ENCODE peak calls at places on chromosomes 4 and X, in seven cellular contexts. One of them, this sample, is unnamed.

GRCh38 chr4:48484494-48485168 is 1.5 kb downstream of the SLC10A4 start:
- DNase-seq in fibroblast of lung: no peak
- DNase-seq in stimulated activated CD4-positive, alpha-beta T cell treated with anti-CD3 and anti-CD28 coated beads, Interleukin-4, amount 100 ng/mL, for 24 hours: no peak
- DNase-seq in H9: peak
- DNase-seq in hepatic stellate cell: no peak
- DNase-seq in NCI-H510A treated with DMSO at 0.1 percent for 48 hours: no peak
- DNase-seq in activated CD4-positive, alpha-beta T cell treated with anti-CD3 and anti-CD28 coated beads for 24 hours: no peak
- DNase-seq in this sample: no peak

GRCh38 chr4:8558080-8558960 is 21.9 kb upstream of the GPR78 start:
- DNase-seq in fibroblast of lung: peak
- DNase-seq in stimulated activated CD4-positive, alpha-beta T cell treated with anti-CD3 and anti-CD28 coated beads, Interleukin-4, amount 100 ng/mL, for 24 hours: no peak
- DNase-seq in H9: no peak
- DNase-seq in hepatic stellate cell: no peak
- DNase-seq in NCI-H510A treated with DMSO at 0.1 percent for 48 hours: no peak
- DNase-seq in activated CD4-positive, alpha-beta T cell treated with anti-CD3 and anti-CD28 coated beads for 24 hours: no peak
- DNase-seq in this sample: no peak

GRCh38 chr4:128955751-128956150 is 137.6 kb downstream of the SCLT1 start:
- DNase-seq in fibroblast of lung: no peak
- DNase-seq in stimulated activated CD4-positive, alpha-beta T cell treated with anti-CD3 and anti-CD28 coated beads, Interleukin-4, amount 100 ng/mL, for 24 hours: no peak
- DNase-seq in H9: no peak
- DNase-seq in hepatic stellate cell: no peak
- DNase-seq in NCI-H510A treated with DMSO at 0.1 percent for 48 hours: no peak
- DNase-seq in activated CD4-positive, alpha-beta T cell treated with anti-CD3 and anti-CD28 coated beads for 24 hours: no peak
- DNase-seq in this sample: no peak

GRCh38 chr4:11111876-11112275 is 316.8 kb downstream of the HS3ST1 start:
- DNase-seq in fibroblast of lung: no peak
- DNase-seq in stimulated activated CD4-positive, alpha-beta T cell treated with anti-CD3 and anti-CD28 coated beads, Interleukin-4, amount 100 ng/mL, for 24 hours: no peak
- DNase-seq in H9: no peak
- DNase-seq in hepatic stellate cell: no peak
- DNase-seq in NCI-H510A treated with DMSO at 0.1 percent for 48 hours: no peak
- DNase-seq in activated CD4-positive, alpha-beta T cell treated with anti-CD3 and anti-CD28 coated beads for 24 hours: no peak
- DNase-seq in this sample: no peak

GRCh38 chrX:275967-276587 is 5.1 kb upstream of the PLCXD1 start:
- DNase-seq in fibroblast of lung: peak
- DNase-seq in stimulated activated CD4-positive, alpha-beta T cell treated with anti-CD3 and anti-CD28 coated beads, Interleukin-4, amount 100 ng/mL, for 24 hours: peak
- DNase-seq in H9: peak
- DNase-seq in hepatic stellate cell: peak
- DNase-seq in NCI-H510A treated with DMSO at 0.1 percent for 48 hours: no peak
- DNase-seq in activated CD4-positive, alpha-beta T cell treated with anti-CD3 and anti-CD28 coated beads for 24 hours: peak
- DNase-seq in this sample: peak

GRCh38 chrX:133523094-133523493 is 107.8 kb upstream of the GPC4 start:
- DNase-seq in fibroblast of lung: peak
- DNase-seq in stimulated activated CD4-positive, alpha-beta T cell treated with anti-CD3 and anti-CD28 coated beads, Interleukin-4, amount 100 ng/mL, for 24 hours: no peak
- DNase-seq in H9: no peak
- DNase-seq in hepatic stellate cell: no peak
- DNase-seq in NCI-H510A treated with DMSO at 0.1 percent for 48 hours: peak
- DNase-seq in activated CD4-positive, alpha-beta T cell treated with anti-CD3 and anti-CD28 coated beads for 24 hours: no peak
- DNase-seq in this sample: no peak

GRCh38 chr4:177391953-177392352 is 50.3 kb downstream of the AGA start:
- DNase-seq in fibroblast of lung: no peak
- DNase-seq in stimulated activated CD4-positive, alpha-beta T cell treated with anti-CD3 and anti-CD28 coated beads, Interleukin-4, amount 100 ng/mL, for 24 hours: no peak
- DNase-seq in H9: no peak
- DNase-seq in hepatic stellate cell: no peak
- DNase-seq in NCI-H510A treated with DMSO at 0.1 percent for 48 hours: no peak
- DNase-seq in activated CD4-positive, alpha-beta T cell treated with anti-CD3 and anti-CD28 coated beads for 24 hours: no peak
- DNase-seq in this sample: no peak

GRCh38 chr4:94462572-94462971 is 10.8 kb downstream of the PDLIM5 start:
- DNase-seq in fibroblast of lung: no peak
- DNase-seq in stimulated activated CD4-positive, alpha-beta T cell treated with anti-CD3 and anti-CD28 coated beads, Interleukin-4, amount 100 ng/mL, for 24 hours: no peak
- DNase-seq in H9: no peak
- DNase-seq in hepatic stellate cell: no peak
- DNase-seq in NCI-H510A treated with DMSO at 0.1 percent for 48 hours: no peak
- DNase-seq in activated CD4-positive, alpha-beta T cell treated with anti-CD3 and anti-CD28 coated beads for 24 hours: no peak
- DNase-seq in this sample: no peak

GRCh38 chr4:122764808-122765189 is 32.3 kb downstream of the BBS12 start:
- DNase-seq in fibroblast of lung: peak
- DNase-seq in stimulated activated CD4-positive, alpha-beta T cell treated with anti-CD3 and anti-CD28 coated beads, Interleukin-4, amount 100 ng/mL, for 24 hours: no peak
- DNase-seq in H9: no peak
- DNase-seq in hepatic stellate cell: no peak
- DNase-seq in NCI-H510A treated with DMSO at 0.1 percent for 48 hours: no peak
- DNase-seq in activated CD4-positive, alpha-beta T cell treated with anti-CD3 and anti-CD28 coated beads for 24 hours: no peak
- DNase-seq in this sample: no peak

GRCh38 chr4:122152699-122153328 is 683 bp downstream of the BLTP1 start:
- DNase-seq in fibroblast of lung: peak
- DNase-seq in stimulated activated CD4-positive, alpha-beta T cell treated with anti-CD3 and anti-CD28 coated beads, Interleukin-4, amount 100 ng/mL, for 24 hours: peak
- DNase-seq in H9: peak
- DNase-seq in hepatic stellate cell: peak
- DNase-seq in NCI-H510A treated with DMSO at 0.1 percent for 48 hours: peak
- DNase-seq in activated CD4-positive, alpha-beta T cell treated with anti-CD3 and anti-CD28 coated beads for 24 hours: peak
- DNase-seq in this sample: peak

GRCh38 chrX:110143454-110144210 is 140.7 kb downstream of the TMEM164 start:
- DNase-seq in fibroblast of lung: no peak
- DNase-seq in stimulated activated CD4-positive, alpha-beta T cell treated with anti-CD3 and anti-CD28 coated beads, Interleukin-4, amount 100 ng/mL, for 24 hours: no peak
- DNase-seq in H9: no peak
- DNase-seq in hepatic stellate cell: no peak
- DNase-seq in NCI-H510A treated with DMSO at 0.1 percent for 48 hours: no peak
- DNase-seq in activated CD4-positive, alpha-beta T cell treated with anti-CD3 and anti-CD28 coated beads for 24 hours: no peak
- DNase-seq in this sample: no peak

GRCh38 chr4:73945140-73945539 is 36.7 kb downstream of the PF4 start:
- DNase-seq in fibroblast of lung: no peak
- DNase-seq in stimulated activated CD4-positive, alpha-beta T cell treated with anti-CD3 and anti-CD28 coated beads, Interleukin-4, amount 100 ng/mL, for 24 hours: no peak
- DNase-seq in H9: no peak
- DNase-seq in hepatic stellate cell: no peak
- DNase-seq in NCI-H510A treated with DMSO at 0.1 percent for 48 hours: no peak
- DNase-seq in activated CD4-positive, alpha-beta T cell treated with anti-CD3 and anti-CD28 coated beads for 24 hours: no peak
- DNase-seq in this sample: no peak

GRCh38 chrX:131548994-131549393 is 5.1 kb downstream of the OR13H1 start:
- DNase-seq in fibroblast of lung: no peak
- DNase-seq in stimulated activated CD4-positive, alpha-beta T cell treated with anti-CD3 and anti-CD28 coated beads, Interleukin-4, amount 100 ng/mL, for 24 hours: no peak
- DNase-seq in H9: no peak
- DNase-seq in hepatic stellate cell: no peak
- DNase-seq in NCI-H510A treated with DMSO at 0.1 percent for 48 hours: no peak
- DNase-seq in activated CD4-positive, alpha-beta T cell treated with anti-CD3 and anti-CD28 coated beads for 24 hours: no peak
- DNase-seq in this sample: no peak

GRCh38 chrX:154714925-154715324 is 36.0 kb downstream of the GAB3 start:
- DNase-seq in fibroblast of lung: no peak
- DNase-seq in stimulated activated CD4-positive, alpha-beta T cell treated with anti-CD3 and anti-CD28 coated beads, Interleukin-4, amount 100 ng/mL, for 24 hours: peak
- DNase-seq in H9: peak
- DNase-seq in hepatic stellate cell: peak
- DNase-seq in NCI-H510A treated with DMSO at 0.1 percent for 48 hours: peak
- DNase-seq in activated CD4-positive, alpha-beta T cell treated with anti-CD3 and anti-CD28 coated beads for 24 hours: no peak
- DNase-seq in this sample: peak

GRCh38 chr4:337932-338758 is 531 bp downstream of the ZNF141 start:
- DNase-seq in fibroblast of lung: peak
- DNase-seq in stimulated activated CD4-positive, alpha-beta T cell treated with anti-CD3 and anti-CD28 coated beads, Interleukin-4, amount 100 ng/mL, for 24 hours: peak
- DNase-seq in H9: no peak
- DNase-seq in hepatic stellate cell: peak
- DNase-seq in NCI-H510A treated with DMSO at 0.1 percent for 48 hours: no peak
- DNase-seq in activated CD4-positive, alpha-beta T cell treated with anti-CD3 and anti-CD28 coated beads for 24 hours: peak
- DNase-seq in this sample: peak

GRCh38 chr4:53044651-53044960 is 182.5 kb downstream of the RASL11B start:
- DNase-seq in fibroblast of lung: no peak
- DNase-seq in stimulated activated CD4-positive, alpha-beta T cell treated with anti-CD3 and anti-CD28 coated beads, Interleukin-4, amount 100 ng/mL, for 24 hours: no peak
- DNase-seq in H9: no peak
- DNase-seq in hepatic stellate cell: no peak
- DNase-seq in NCI-H510A treated with DMSO at 0.1 percent for 48 hours: no peak
- DNase-seq in activated CD4-positive, alpha-beta T cell treated with anti-CD3 and anti-CD28 coated beads for 24 hours: no peak
- DNase-seq in this sample: no peak

GRCh38 chrX:107629533-107629909 is 1.2 kb downstream of the PRPS1 start:
- DNase-seq in fibroblast of lung: peak
- DNase-seq in stimulated activated CD4-positive, alpha-beta T cell treated with anti-CD3 and anti-CD28 coated beads, Interleukin-4, amount 100 ng/mL, for 24 hours: peak
- DNase-seq in H9: no peak
- DNase-seq in hepatic stellate cell: peak
- DNase-seq in NCI-H510A treated with DMSO at 0.1 percent for 48 hours: peak
- DNase-seq in activated CD4-positive, alpha-beta T cell treated with anti-CD3 and anti-CD28 coated beads for 24 hours: no peak
- DNase-seq in this sample: peak

GRCh38 chr4:147942729-147943128 is 210.8 kb downstream of the ARHGAP10 start:
- DNase-seq in fibroblast of lung: peak
- DNase-seq in stimulated activated CD4-positive, alpha-beta T cell treated with anti-CD3 and anti-CD28 coated beads, Interleukin-4, amount 100 ng/mL, for 24 hours: no peak
- DNase-seq in H9: no peak
- DNase-seq in hepatic stellate cell: no peak
- DNase-seq in NCI-H510A treated with DMSO at 0.1 percent for 48 hours: no peak
- DNase-seq in activated CD4-positive, alpha-beta T cell treated with anti-CD3 and anti-CD28 coated beads for 24 hours: no peak
- DNase-seq in this sample: no peak

GRCh38 chr4:140094701-140095420 is 59.1 kb downstream of the MAML3 start:
- DNase-seq in fibroblast of lung: peak
- DNase-seq in stimulated activated CD4-positive, alpha-beta T cell treated with anti-CD3 and anti-CD28 coated beads, Interleukin-4, amount 100 ng/mL, for 24 hours: peak
- DNase-seq in H9: peak
- DNase-seq in hepatic stellate cell: no peak
- DNase-seq in NCI-H510A treated with DMSO at 0.1 percent for 48 hours: no peak
- DNase-seq in activated CD4-positive, alpha-beta T cell treated with anti-CD3 and anti-CD28 coated beads for 24 hours: peak
- DNase-seq in this sample: peak

GRCh38 chr4:79623125-79623905 is 215.3 kb upstream of the GK2 start:
- DNase-seq in fibroblast of lung: no peak
- DNase-seq in stimulated activated CD4-positive, alpha-beta T cell treated with anti-CD3 and anti-CD28 coated beads, Interleukin-4, amount 100 ng/mL, for 24 hours: no peak
- DNase-seq in H9: no peak
- DNase-seq in hepatic stellate cell: no peak
- DNase-seq in NCI-H510A treated with DMSO at 0.1 percent for 48 hours: no peak
- DNase-seq in activated CD4-positive, alpha-beta T cell treated with anti-CD3 and anti-CD28 coated beads for 24 hours: no peak
- DNase-seq in this sample: no peak

This sample was measured in activated CD8-positive, alpha-beta T cell treated with anti-CD3 and anti-CD28 coated beads for 36 hours.